ENCODE peak calls at places on chromosome X, in eight cellular contexts. One of them, this sample, is unnamed.

GRCh38 chrX:24498181-24498580 is 33.1 kb downstream of the PDK3 start:
- DNase-seq in left ventricle myocardium inferior: no peak
- DNase-seq in activated effector memory CD4-positive, alpha-beta T cell treated with Interleukin-2 at 50 U/mL for 16 hours: peak; percentile 5
- DNase-seq in stomach: no peak
- DNase-seq in NCI-H510A treated with DMSO at 0.1 percent for 48 hours: no peak
- DNase-seq in neural crest cell: no peak
- DNase-seq in sigmoid colon: peak; percentile 74
- DNase-seq in stimulated activated CD4-positive, alpha-beta T cell treated with anti-CD3 and anti-CD28 coated beads, Interleukin-1b, Interleukin-23, amount 100 ng/mL, for 24 hours: no peak
- DNase-seq in this sample: peak; percentile 18

GRCh38 chrX:127037179-127037578 is 217.7 kb downstream of the PRR32 start:
- DNase-seq in activated effector memory CD4-positive, alpha-beta T cell treated with Interleukin-2 at 50 U/mL for 16 hours: no peak
- DNase-seq in stimulated activated CD4-positive, alpha-beta T cell treated with anti-CD3 and anti-CD28 coated beads, Interleukin-1b, Interleukin-23, amount 100 ng/mL, for 24 hours: no peak
- DNase-seq in NCI-H510A treated with DMSO at 0.1 percent for 48 hours: no peak
- DNase-seq in sigmoid colon: no peak
- DNase-seq in left ventricle myocardium inferior: no peak
- DNase-seq in stomach: no peak
- DNase-seq in neural crest cell: no peak
- DNase-seq in this sample: no peak

GRCh38 chrX:97398030-97398551 is 514.4 kb downstream of the RPA4 start:
- DNase-seq in left ventricle myocardium inferior: no peak
- DNase-seq in sigmoid colon: no peak
- DNase-seq in neural crest cell: no peak
- DNase-seq in NCI-H510A treated with DMSO at 0.1 percent for 48 hours: no peak
- DNase-seq in stimulated activated CD4-positive, alpha-beta T cell treated with anti-CD3 and anti-CD28 coated beads, Interleukin-1b, Interleukin-23, amount 100 ng/mL, for 24 hours: no peak
- DNase-seq in stomach: no peak
- DNase-seq in activated effector memory CD4-positive, alpha-beta T cell treated with Interleukin-2 at 50 U/mL for 16 hours: no peak
- DNase-seq in this sample: no peak

GRCh38 chrX:52346462-52347165 is 22.2 kb upstream of the XAGE2 start:
- DNase-seq in left ventricle myocardium inferior: no peak
- DNase-seq in sigmoid colon: no peak
- DNase-seq in neural crest cell: no peak
- DNase-seq in activated effector memory CD4-positive, alpha-beta T cell treated with Interleukin-2 at 50 U/mL for 16 hours: no peak
- DNase-seq in stomach: no peak
- DNase-seq in stimulated activated CD4-positive, alpha-beta T cell treated with anti-CD3 and anti-CD28 coated beads, Interleukin-1b, Interleukin-23, amount 100 ng/mL, for 24 hours: no peak
- DNase-seq in NCI-H510A treated with DMSO at 0.1 percent for 48 hours: no peak
- DNase-seq in this sample: no peak

GRCh38 chrX:152735860-152736511 is 2.4 kb downstream of the MAGEA12 start:
- DNase-seq in stimulated activated CD4-positive, alpha-beta T cell treated with anti-CD3 and anti-CD28 coated beads, Interleukin-1b, Interleukin-23, amount 100 ng/mL, for 24 hours: no peak
- DNase-seq in stomach: no peak
- DNase-seq in neural crest cell: no peak
- DNase-seq in NCI-H510A treated with DMSO at 0.1 percent for 48 hours: no peak
- DNase-seq in activated effector memory CD4-positive, alpha-beta T cell treated with Interleukin-2 at 50 U/mL for 16 hours: no peak
- DNase-seq in left ventricle myocardium inferior: no peak
- DNase-seq in sigmoid colon: no peak
- DNase-seq in this sample: no peak

GRCh38 chrX:137405449-137406140 is 160.3 kb upstream of the ZIC3 start:
- DNase-seq in activated effector memory CD4-positive, alpha-beta T cell treated with Interleukin-2 at 50 U/mL for 16 hours: no peak
- DNase-seq in sigmoid colon: no peak
- DNase-seq in NCI-H510A treated with DMSO at 0.1 percent for 48 hours: no peak
- DNase-seq in stomach: no peak
- DNase-seq in left ventricle myocardium inferior: no peak
- DNase-seq in stimulated activated CD4-positive, alpha-beta T cell treated with anti-CD3 and anti-CD28 coated beads, Interleukin-1b, Interleukin-23, amount 100 ng/mL, for 24 hours: no peak
- DNase-seq in neural crest cell: no peak
- DNase-seq in this sample: no peak

GRCh38 chrX:40151211-40152172 is 53.7 kb upstream of the BCOR start:
- DNase-seq in stomach: peak; percentile 71
- DNase-seq in NCI-H510A treated with DMSO at 0.1 percent for 48 hours: peak; percentile 60
- DNase-seq in left ventricle myocardium inferior: no peak
- DNase-seq in activated effector memory CD4-positive, alpha-beta T cell treated with Interleukin-2 at 50 U/mL for 16 hours: no peak
- DNase-seq in neural crest cell: no peak
- DNase-seq in stimulated activated CD4-positive, alpha-beta T cell treated with anti-CD3 and anti-CD28 coated beads, Interleukin-1b, Interleukin-23, amount 100 ng/mL, for 24 hours: no peak
- DNase-seq in sigmoid colon: no peak
- DNase-seq in this sample: peak; percentile 59

GRCh38 chrX:7314425-7314824 is 166.5 kb upstream of the PUDP start:
- DNase-seq in NCI-H510A treated with DMSO at 0.1 percent for 48 hours: no peak
- DNase-seq in stimulated activated CD4-positive, alpha-beta T cell treated with anti-CD3 and anti-CD28 coated beads, Interleukin-1b, Interleukin-23, amount 100 ng/mL, for 24 hours: no peak
- DNase-seq in sigmoid colon: no peak
- DNase-seq in neural crest cell: no peak
- DNase-seq in stomach: no peak
- DNase-seq in activated effector memory CD4-positive, alpha-beta T cell treated with Interleukin-2 at 50 U/mL for 16 hours: no peak
- DNase-seq in left ventricle myocardium inferior: no peak
- DNase-seq in this sample: no peak

GRCh38 chrX:20311505-20311904 is 44.8 kb upstream of the RPS6KA3 start:
- DNase-seq in stimulated activated CD4-positive, alpha-beta T cell treated with anti-CD3 and anti-CD28 coated beads, Interleukin-1b, Interleukin-23, amount 100 ng/mL, for 24 hours: no peak
- DNase-seq in neural crest cell: no peak
- DNase-seq in left ventricle myocardium inferior: no peak
- DNase-seq in sigmoid colon: no peak
- DNase-seq in NCI-H510A treated with DMSO at 0.1 percent for 48 hours: no peak
- DNase-seq in stomach: no peak
- DNase-seq in activated effector memory CD4-positive, alpha-beta T cell treated with Interleukin-2 at 50 U/mL for 16 hours: no peak
- DNase-seq in this sample: no peak

GRCh38 chrX:114344756-114345155 is 239.1 kb upstream of the HTR2C start:
- DNase-seq in stimulated activated CD4-positive, alpha-beta T cell treated with anti-CD3 and anti-CD28 coated beads, Interleukin-1b, Interleukin-23, amount 100 ng/mL, for 24 hours: no peak
- DNase-seq in neural crest cell: no peak
- DNase-seq in activated effector memory CD4-positive, alpha-beta T cell treated with Interleukin-2 at 50 U/mL for 16 hours: no peak
- DNase-seq in left ventricle myocardium inferior: no peak
- DNase-seq in stomach: no peak
- DNase-seq in sigmoid colon: no peak
- DNase-seq in NCI-H510A treated with DMSO at 0.1 percent for 48 hours: peak; percentile 47
- DNase-seq in this sample: no peak

GRCh38 chrX:150405576-150405975 is 42.5 kb downstream of the MAMLD1 start:
- DNase-seq in NCI-H510A treated with DMSO at 0.1 percent for 48 hours: no peak
- DNase-seq in sigmoid colon: no peak
- DNase-seq in neural crest cell: no peak
- DNase-seq in left ventricle myocardium inferior: no peak
- DNase-seq in stimulated activated CD4-positive, alpha-beta T cell treated with anti-CD3 and anti-CD28 coated beads, Interleukin-1b, Interleukin-23, amount 100 ng/mL, for 24 hours: no peak
- DNase-seq in stomach: no peak
- DNase-seq in activated effector memory CD4-positive, alpha-beta T cell treated with Interleukin-2 at 50 U/mL for 16 hours: no peak
- DNase-seq in this sample: no peak

GRCh38 chrX:14697453-14697852 is 168.1 kb downstream of the GLRA2 start:
- DNase-seq in stimulated activated CD4-positive, alpha-beta T cell treated with anti-CD3 and anti-CD28 coated beads, Interleukin-1b, Interleukin-23, amount 100 ng/mL, for 24 hours: no peak
- DNase-seq in left ventricle myocardium inferior: no peak
- DNase-seq in stomach: peak; percentile 28
- DNase-seq in sigmoid colon: no peak
- DNase-seq in activated effector memory CD4-positive, alpha-beta T cell treated with Interleukin-2 at 50 U/mL for 16 hours: no peak
- DNase-seq in neural crest cell: peak; percentile 21
- DNase-seq in NCI-H510A treated with DMSO at 0.1 percent for 48 hours: peak; percentile 24
- DNase-seq in this sample: peak; percentile 22

GRCh38 chrX:153645921-153646481 is 1.0 kb upstream of the DUSP9 start:
- DNase-seq in activated effector memory CD4-positive, alpha-beta T cell treated with Interleukin-2 at 50 U/mL for 16 hours: no peak
- DNase-seq in stimulated activated CD4-positive, alpha-beta T cell treated with anti-CD3 and anti-CD28 coated beads, Interleukin-1b, Interleukin-23, amount 100 ng/mL, for 24 hours: no peak
- DNase-seq in NCI-H510A treated with DMSO at 0.1 percent for 48 hours: no peak
- DNase-seq in stomach: no peak
- DNase-seq in sigmoid colon: peak; percentile 42
- DNase-seq in neural crest cell: no peak
- DNase-seq in left ventricle myocardium inferior: no peak
- DNase-seq in this sample: no peak

GRCh38 chrX:39162322-39162721 is 361.1 kb downstream of the MID1IP1 start:
- DNase-seq in neural crest cell: peak; percentile 29
- DNase-seq in sigmoid colon: no peak
- DNase-seq in activated effector memory CD4-positive, alpha-beta T cell treated with Interleukin-2 at 50 U/mL for 16 hours: no peak
- DNase-seq in stomach: no peak
- DNase-seq in left ventricle myocardium inferior: peak; percentile 14
- DNase-seq in stimulated activated CD4-positive, alpha-beta T cell treated with anti-CD3 and anti-CD28 coated beads, Interleukin-1b, Interleukin-23, amount 100 ng/mL, for 24 hours: peak; percentile 21
- DNase-seq in NCI-H510A treated with DMSO at 0.1 percent for 48 hours: no peak
- DNase-seq in this sample: peak; percentile 47

GRCh38 chrX:23515028-23515427 is 152.3 kb upstream of the PRDX4 start:
- DNase-seq in stomach: no peak
- DNase-seq in stimulated activated CD4-positive, alpha-beta T cell treated with anti-CD3 and anti-CD28 coated beads, Interleukin-1b, Interleukin-23, amount 100 ng/mL, for 24 hours: no peak
- DNase-seq in left ventricle myocardium inferior: no peak
- DNase-seq in neural crest cell: no peak
- DNase-seq in sigmoid colon: no peak
- DNase-seq in activated effector memory CD4-positive, alpha-beta T cell treated with Interleukin-2 at 50 U/mL for 16 hours: no peak
- DNase-seq in NCI-H510A treated with DMSO at 0.1 percent for 48 hours: no peak
- DNase-seq in this sample: no peak

GRCh38 chrX:150767475-150768131 is 74.4 kb downstream of the MTMR1 start:
- DNase-seq in sigmoid colon: no peak
- DNase-seq in stomach: no peak
- DNase-seq in activated effector memory CD4-positive, alpha-beta T cell treated with Interleukin-2 at 50 U/mL for 16 hours: no peak
- DNase-seq in stimulated activated CD4-positive, alpha-beta T cell treated with anti-CD3 and anti-CD28 coated beads, Interleukin-1b, Interleukin-23, amount 100 ng/mL, for 24 hours: no peak
- DNase-seq in NCI-H510A treated with DMSO at 0.1 percent for 48 hours: no peak
- DNase-seq in left ventricle myocardium inferior: no peak
- DNase-seq in neural crest cell: no peak
- DNase-seq in this sample: no peak

GRCh38 chrX:70769659-70770232 is 138.8 kb downstream of the TEX11 start:
- DNase-seq in stimulated activated CD4-positive, alpha-beta T cell treated with anti-CD3 and anti-CD28 coated beads, Interleukin-1b, Interleukin-23, amount 100 ng/mL, for 24 hours: no peak
- DNase-seq in activated effector memory CD4-positive, alpha-beta T cell treated with Interleukin-2 at 50 U/mL for 16 hours: no peak
- DNase-seq in stomach: no peak
- DNase-seq in left ventricle myocardium inferior: no peak
- DNase-seq in neural crest cell: no peak
- DNase-seq in sigmoid colon: no peak
- DNase-seq in NCI-H510A treated with DMSO at 0.1 percent for 48 hours: peak; percentile 19
- DNase-seq in this sample: no peak

GRCh38 chrX:101485212-101486064 is at the start of gene ARMCX4:
- DNase-seq in stimulated activated CD4-positive, alpha-beta T cell treated with anti-CD3 and anti-CD28 coated beads, Interleukin-1b, Interleukin-23, amount 100 ng/mL, for 24 hours: peak; percentile 17
- DNase-seq in activated effector memory CD4-positive, alpha-beta T cell treated with Interleukin-2 at 50 U/mL for 16 hours: peak; percentile 1
- DNase-seq in stomach: peak; percentile 58
- DNase-seq in sigmoid colon: peak; percentile 87
- DNase-seq in neural crest cell: peak; percentile 60
- DNase-seq in left ventricle myocardium inferior: peak; percentile 34
- DNase-seq in NCI-H510A treated with DMSO at 0.1 percent for 48 hours: peak; percentile 53
- DNase-seq in this sample: peak; percentile 78

GRCh38 chrX:38206036-38206435 is 14.6 kb downstream of the SRPX start:
- DNase-seq in stomach: no peak
- DNase-seq in NCI-H510A treated with DMSO at 0.1 percent for 48 hours: no peak
- DNase-seq in neural crest cell: no peak
- DNase-seq in stimulated activated CD4-positive, alpha-beta T cell treated with anti-CD3 and anti-CD28 coated beads, Interleukin-1b, Interleukin-23, amount 100 ng/mL, for 24 hours: no peak
- DNase-seq in sigmoid colon: no peak
- DNase-seq in activated effector memory CD4-positive, alpha-beta T cell treated with Interleukin-2 at 50 U/mL for 16 hours: no peak
- DNase-seq in left ventricle myocardium inferior: no peak
- DNase-seq in this sample: no peak

GRCh38 chrX:132092439-132093065 is 35.3 kb downstream of the FRMD7 start:
- DNase-seq in activated effector memory CD4-positive, alpha-beta T cell treated with Interleukin-2 at 50 U/mL for 16 hours: peak; percentile 14
- DNase-seq in left ventricle myocardium inferior: peak; percentile 17
- DNase-seq in stomach: peak; percentile 60
- DNase-seq in sigmoid colon: no peak
- DNase-seq in stimulated activated CD4-positive, alpha-beta T cell treated with anti-CD3 and anti-CD28 coated beads, Interleukin-1b, Interleukin-23, amount 100 ng/mL, for 24 hours: peak; percentile 15
- DNase-seq in NCI-H510A treated with DMSO at 0.1 percent for 48 hours: peak; percentile 72
- DNase-seq in neural crest cell: peak; percentile 66
- DNase-seq in this sample: peak; percentile 39

GRCh38 chrX:4642114-4642513 is 928.7 kb upstream of the PRKX start:
- DNase-seq in NCI-H510A treated with DMSO at 0.1 percent for 48 hours: no peak
- DNase-seq in activated effector memory CD4-positive, alpha-beta T cell treated with Interleukin-2 at 50 U/mL for 16 hours: no peak
- DNase-seq in left ventricle myocardium inferior: no peak
- DNase-seq in stomach: no peak
- DNase-seq in neural crest cell: no peak
- DNase-seq in stimulated activated CD4-positive, alpha-beta T cell treated with anti-CD3 and anti-CD28 coated beads, Interleukin-1b, Interleukin-23, amount 100 ng/mL, for 24 hours: no peak
- DNase-seq in sigmoid colon: no peak
- DNase-seq in this sample: no peak

GRCh38 chrX:30935985-30936384 is 46.9 kb upstream of the TAB3 start:
- DNase-seq in NCI-H510A treated with DMSO at 0.1 percent for 48 hours: no peak
- DNase-seq in activated effector memory CD4-positive, alpha-beta T cell treated with Interleukin-2 at 50 U/mL for 16 hours: no peak
- DNase-seq in neural crest cell: peak; percentile 5
- DNase-seq in stomach: peak; percentile 38
- DNase-seq in sigmoid colon: no peak
- DNase-seq in left ventricle myocardium inferior: no peak
- DNase-seq in stimulated activated CD4-positive, alpha-beta T cell treated with anti-CD3 and anti-CD28 coated beads, Interleukin-1b, Interleukin-23, amount 100 ng/mL, for 24 hours: no peak
- DNase-seq in this sample: peak; percentile 10

GRCh38 chrX:24956828-24957227 is 58.9 kb downstream of the ARX start:
- DNase-seq in activated effector memory CD4-positive, alpha-beta T cell treated with Interleukin-2 at 50 U/mL for 16 hours: no peak
- DNase-seq in left ventricle myocardium inferior: no peak
- DNase-seq in stomach: no peak
- DNase-seq in stimulated activated CD4-positive, alpha-beta T cell treated with anti-CD3 and anti-CD28 coated beads, Interleukin-1b, Interleukin-23, amount 100 ng/mL, for 24 hours: no peak
- DNase-seq in NCI-H510A treated with DMSO at 0.1 percent for 48 hours: no peak
- DNase-seq in sigmoid colon: no peak
- DNase-seq in neural crest cell: no peak
- DNase-seq in this sample: no peak

GRCh38 chrX:87583679-87584078 is 66.1 kb downstream of the KLHL4 start:
- DNase-seq in stimulated activated CD4-positive, alpha-beta T cell treated with anti-CD3 and anti-CD28 coated beads, Interleukin-1b, Interleukin-23, amount 100 ng/mL, for 24 hours: no peak
- DNase-seq in neural crest cell: peak; percentile 25
- DNase-seq in stomach: peak; percentile 32
- DNase-seq in left ventricle myocardium inferior: no peak
- DNase-seq in activated effector memory CD4-positive, alpha-beta T cell treated with Interleukin-2 at 50 U/mL for 16 hours: no peak
- DNase-seq in NCI-H510A treated with DMSO at 0.1 percent for 48 hours: no peak
- DNase-seq in sigmoid colon: no peak
- DNase-seq in this sample: peak; percentile 15

GRCh38 chrX:13051529-13052172 is 7.2 kb upstream of the FAM9C start:
- DNase-seq in sigmoid colon: no peak
- DNase-seq in left ventricle myocardium inferior: no peak
- DNase-seq in stimulated activated CD4-positive, alpha-beta T cell treated with anti-CD3 and anti-CD28 coated beads, Interleukin-1b, Interleukin-23, amount 100 ng/mL, for 24 hours: no peak
- DNase-seq in activated effector memory CD4-positive, alpha-beta T cell treated with Interleukin-2 at 50 U/mL for 16 hours: peak; percentile 23
- DNase-seq in neural crest cell: no peak
- DNase-seq in NCI-H510A treated with DMSO at 0.1 percent for 48 hours: no peak
- DNase-seq in stomach: no peak
- DNase-seq in this sample: no peak

GRCh38 chrX:68835468-68835867 is 6.6 kb downstream of the EFNB1 start:
- DNase-seq in left ventricle myocardium inferior: no peak
- DNase-seq in stomach: peak; percentile 4
- DNase-seq in activated effector memory CD4-positive, alpha-beta T cell treated with Interleukin-2 at 50 U/mL for 16 hours: no peak
- DNase-seq in neural crest cell: no peak
- DNase-seq in stimulated activated CD4-positive, alpha-beta T cell treated with anti-CD3 and anti-CD28 coated beads, Interleukin-1b, Interleukin-23, amount 100 ng/mL, for 24 hours: no peak
- DNase-seq in NCI-H510A treated with DMSO at 0.1 percent for 48 hours: no peak
- DNase-seq in sigmoid colon: peak; percentile 17
- DNase-seq in this sample: no peak

GRCh38 chrX:129606918-129607317 is 47.8 kb downstream of the APLN start:
- DNase-seq in stimulated activated CD4-positive, alpha-beta T cell treated with anti-CD3 and anti-CD28 coated beads, Interleukin-1b, Interleukin-23, amount 100 ng/mL, for 24 hours: peak; percentile 17
- DNase-seq in NCI-H510A treated with DMSO at 0.1 percent for 48 hours: peak; percentile 35
- DNase-seq in activated effector memory CD4-positive, alpha-beta T cell treated with Interleukin-2 at 50 U/mL for 16 hours: peak; percentile 20
- DNase-seq in sigmoid colon: peak; percentile 72
- DNase-seq in neural crest cell: peak; percentile 82
- DNase-seq in left ventricle myocardium inferior: no peak
- DNase-seq in stomach: peak; percentile 65
- DNase-seq in this sample: peak; percentile 46

GRCh38 chrX:125507119-125507518 is 187.4 kb downstream of the TEX13C start:
- DNase-seq in stomach: no peak
- DNase-seq in activated effector memory CD4-positive, alpha-beta T cell treated with Interleukin-2 at 50 U/mL for 16 hours: no peak
- DNase-seq in NCI-H510A treated with DMSO at 0.1 percent for 48 hours: no peak
- DNase-seq in left ventricle myocardium inferior: no peak
- DNase-seq in neural crest cell: no peak
- DNase-seq in sigmoid colon: no peak
- DNase-seq in stimulated activated CD4-positive, alpha-beta T cell treated with anti-CD3 and anti-CD28 coated beads, Interleukin-1b, Interleukin-23, amount 100 ng/mL, for 24 hours: no peak
- DNase-seq in this sample: no peak

GRCh38 chrX:128929281-128930057 is 593.8 kb downstream of the SMARCA1 start:
- DNase-seq in stomach: peak; percentile 35
- DNase-seq in activated effector memory CD4-positive, alpha-beta T cell treated with Interleukin-2 at 50 U/mL for 16 hours: no peak
- DNase-seq in sigmoid colon: no peak
- DNase-seq in left ventricle myocardium inferior: no peak
- DNase-seq in NCI-H510A treated with DMSO at 0.1 percent for 48 hours: peak; percentile 8
- DNase-seq in stimulated activated CD4-positive, alpha-beta T cell treated with anti-CD3 and anti-CD28 coated beads, Interleukin-1b, Interleukin-23, amount 100 ng/mL, for 24 hours: no peak
- DNase-seq in neural crest cell: no peak
- DNase-seq in this sample: no peak

GRCh38 chrX:141642979-141643378 is 53.5 kb downstream of the SPANXA2 start:
- DNase-seq in sigmoid colon: no peak
- DNase-seq in stimulated activated CD4-positive, alpha-beta T cell treated with anti-CD3 and anti-CD28 coated beads, Interleukin-1b, Interleukin-23, amount 100 ng/mL, for 24 hours: no peak
- DNase-seq in neural crest cell: no peak
- DNase-seq in stomach: no peak
- DNase-seq in left ventricle myocardium inferior: no peak
- DNase-seq in NCI-H510A treated with DMSO at 0.1 percent for 48 hours: no peak
- DNase-seq in activated effector memory CD4-positive, alpha-beta T cell treated with Interleukin-2 at 50 U/mL for 16 hours: no peak
- DNase-seq in this sample: no peak